ENCODE peak calls at places on chromosome 18, in eight cellular contexts. One of them, this sample, is unnamed.

GRCh38 chr18:37249171-37249886 is 316.3 kb downstream of the CELF4 start:
- DNase-seq in OCI-M1: no peak
- DNase-seq in uterus: no peak
- DNase-seq in cardiac fibroblast: no peak
- DNase-seq in A172: no peak
- DNase-seq in M059J: no peak
- DNase-seq in mesendoderm: no peak
- DNase-seq in activated T-cell treated with anti-CD3 and anti-CD28 coated beads for 1 hour: no peak
- DNase-seq in this sample: no peak

GRCh38 chr18:66676699-66677098 is 72.8 kb upstream of the CDH19 start:
- DNase-seq in OCI-M1: no peak
- DNase-seq in uterus: no peak
- DNase-seq in cardiac fibroblast: no peak
- DNase-seq in A172: no peak
- DNase-seq in M059J: no peak
- DNase-seq in mesendoderm: no peak
- DNase-seq in activated T-cell treated with anti-CD3 and anti-CD28 coated beads for 1 hour: no peak
- DNase-seq in this sample: no peak

GRCh38 chr18:53909668-53910067 is 314.8 kb downstream of the MBD2 start:
- DNase-seq in OCI-M1: no peak
- DNase-seq in uterus: no peak
- DNase-seq in cardiac fibroblast: peak; percentile 13
- DNase-seq in A172: peak; percentile 6
- DNase-seq in M059J: peak; percentile 49
- DNase-seq in mesendoderm: peak; percentile 92
- DNase-seq in activated T-cell treated with anti-CD3 and anti-CD28 coated beads for 1 hour: no peak
- DNase-seq in this sample: peak; percentile 70

GRCh38 chr18:77164026-77164425 is 31.4 kb upstream of the MBP start:
- DNase-seq in OCI-M1: no peak
- DNase-seq in uterus: no peak
- DNase-seq in cardiac fibroblast: no peak
- DNase-seq in A172: no peak
- DNase-seq in M059J: no peak
- DNase-seq in mesendoderm: no peak
- DNase-seq in activated T-cell treated with anti-CD3 and anti-CD28 coated beads for 1 hour: no peak
- DNase-seq in this sample: no peak

GRCh38 chr18:75548353-75548752 is 120.8 kb upstream of the SMIM21 start:
- DNase-seq in OCI-M1: peak; percentile 46
- DNase-seq in uterus: no peak
- DNase-seq in cardiac fibroblast: peak; percentile 23
- DNase-seq in A172: peak; percentile 26
- DNase-seq in M059J: peak; percentile 33
- DNase-seq in mesendoderm: peak; percentile 77
- DNase-seq in activated T-cell treated with anti-CD3 and anti-CD28 coated beads for 1 hour: no peak
- DNase-seq in this sample: no peak

GRCh38 chr18:78073275-78073674 is 823.6 kb downstream of the GALR1 start:
- DNase-seq in OCI-M1: peak; percentile 38
- DNase-seq in uterus: no peak
- DNase-seq in cardiac fibroblast: no peak
- DNase-seq in A172: no peak
- DNase-seq in M059J: no peak
- DNase-seq in mesendoderm: peak; percentile 13
- DNase-seq in activated T-cell treated with anti-CD3 and anti-CD28 coated beads for 1 hour: no peak
- DNase-seq in this sample: no peak

GRCh38 chr18:2083691-2084090 is 487.6 kb downstream of the METTL4 start:
- DNase-seq in OCI-M1: peak; percentile 87
- DNase-seq in uterus: no peak
- DNase-seq in cardiac fibroblast: no peak
- DNase-seq in A172: no peak
- DNase-seq in M059J: peak; percentile 27
- DNase-seq in mesendoderm: peak; percentile 75
- DNase-seq in activated T-cell treated with anti-CD3 and anti-CD28 coated beads for 1 hour: no peak
- DNase-seq in this sample: no peak

GRCh38 chr18:47679864-47680263 is 250.6 kb downstream of the SMAD2 start:
- DNase-seq in OCI-M1: no peak
- DNase-seq in uterus: no peak
- DNase-seq in cardiac fibroblast: no peak
- DNase-seq in A172: no peak
- DNase-seq in M059J: no peak
- DNase-seq in mesendoderm: no peak
- DNase-seq in activated T-cell treated with anti-CD3 and anti-CD28 coated beads for 1 hour: no peak
- DNase-seq in this sample: no peak

GRCh38 chr18:55876254-55876653 is 288.3 kb upstream of the TCF4 start:
- DNase-seq in OCI-M1: no peak
- DNase-seq in uterus: no peak
- DNase-seq in cardiac fibroblast: no peak
- DNase-seq in A172: no peak
- DNase-seq in M059J: no peak
- DNase-seq in mesendoderm: no peak
- DNase-seq in activated T-cell treated with anti-CD3 and anti-CD28 coated beads for 1 hour: no peak
- DNase-seq in this sample: no peak

GRCh38 chr18:10726198-10727068 is 200.6 kb downstream of the NAPG start:
- DNase-seq in OCI-M1: no peak
- DNase-seq in uterus: no peak
- DNase-seq in cardiac fibroblast: no peak
- DNase-seq in A172: no peak
- DNase-seq in M059J: no peak
- DNase-seq in mesendoderm: no peak
- DNase-seq in activated T-cell treated with anti-CD3 and anti-CD28 coated beads for 1 hour: no peak
- DNase-seq in this sample: no peak